ENCODE peak calls at places on chromosomes 2 and 18, in five cellular contexts. T is NCI-H1105 treated with DMSO at 0.1 percent for 48 hours, V is KBM-7, N is A549, R is GM23248. W is an unnamed sample.

GRCh38 chr2:6654279-6654678 is 211.4 kb downstream of the CMPK2 start:
- DNase-seq in T (no peak), V (no peak), N (no peak), R (no peak), W (no peak)

GRCh38 chr2:182410120-182410519 is 16.7 kb downstream of the PDE1A start:
- DNase-seq in T (no peak), V (no peak), N (no peak), R (no peak), W (no peak)

GRCh38 chr2:174678395-174678794 is 80.8 kb upstream of the WIPF1 start:
- DNase-seq in T (no peak), V (no peak), N (no peak), R (no peak), W (no peak)

GRCh38 chr18:49021433-49022129 is 70.8 kb upstream of the SMAD7 start:
- DNase-seq in T (no peak), V (peak; percentile 51), N (no peak), R (peak; percentile 61), W (no peak)

GRCh38 chr18:49008156-49008555 is 57.4 kb upstream of the SMAD7 start:
- DNase-seq in T (no peak), V (no peak), N (no peak), R (no peak), W (no peak)

GRCh38 chr18:80184243-80184772 is 63.0 kb downstream of the PARD6G start:
- DNase-seq in T (no peak), V (no peak), N (no peak), R (no peak), W (no peak)

GRCh38 chr2:38245114-38245641 is 131.9 kb downstream of the ATL2 start:
- DNase-seq in T (no peak), V (no peak), N (no peak), R (peak; percentile 13), W (no peak)

GRCh38 chr2:108907822-108908716 is 81.0 kb downstream of the EDAR start:
- DNase-seq in T (no peak), V (no peak), N (no peak), R (no peak), W (no peak)

GRCh38 chr2:217064234-217065103 is 204.6 kb upstream of the TNP1 start:
- DNase-seq in T (no peak), V (no peak), N (no peak), R (peak; percentile 68), W (peak; percentile 88)

GRCh38 chr2:72956936-72957335 is 39.6 kb downstream of the EMX1 start:
- DNase-seq in T (no peak), V (no peak), N (no peak), R (no peak), W (no peak)

GRCh38 chr2:190903693-190904450 is 23.3 kb downstream of the GLS start:
- DNase-seq in T (no peak), V (no peak), N (no peak), R (no peak), W (no peak)

GRCh38 chr2:48195168-48195567 is 288.9 kb upstream of the FBXO11 start:
- DNase-seq in T (no peak), V (no peak), N (no peak), R (no peak), W (no peak)

GRCh38 chr2:70328921-70329561 is 27.2 kb upstream of the FAM136A start:
- DNase-seq in T (peak; percentile 54), V (no peak), N (peak; percentile 55), R (peak; percentile 58), W (no peak)

GRCh38 chr2:72895759-72896281 is 8.6 kb downstream of the SPR start:
- DNase-seq in T (no peak), V (no peak), N (no peak), R (peak; percentile 67), W (no peak)

GRCh38 chr2:204364860-204365530 is 180.3 kb upstream of the PARD3B start:
- DNase-seq in T (no peak), V (no peak), N (no peak), R (no peak), W (no peak)

GRCh38 chr2:39059366-39059952 is 61.4 kb downstream of the SOS1 start:
- DNase-seq in T (peak; percentile 50), V (peak; percentile 57), N (peak; percentile 12), R (peak; percentile 65), W (peak; percentile 23)

GRCh38 chr2:28649481-28650260 is 102.0 kb upstream of the PPP1CB start:
- DNase-seq in T (no peak), V (no peak), N (no peak), R (peak; percentile 77), W (no peak)

GRCh38 chr2:96860065-96861029 is 2.5 kb upstream of the ANKRD39 start:
- DNase-seq in T (no peak), V (no peak), N (no peak), R (no peak), W (no peak)

GRCh38 chr2:152542995-152543481 is 174.2 kb downstream of the PRPF40A start:
- DNase-seq in T (no peak), V (no peak), N (peak; percentile 15), R (peak; percentile 93), W (no peak)

GRCh38 chr18:75279381-75279780 is 68.8 kb downstream of the TSHZ1 start:
- DNase-seq in T (no peak), V (no peak), N (no peak), R (no peak), W (no peak)

GRCh38 chr2:100721693-100722092 is 98.2 kb upstream of the NPAS2 start:
- DNase-seq in T (no peak), V (no peak), N (no peak), R (no peak), W (no peak)

GRCh38 chr2:72841462-72842125 is 15.8 kb upstream of the EXOC6B start:
- DNase-seq in T (no peak), V (no peak), N (no peak), R (no peak), W (no peak)

GRCh38 chr2:10597956-10598355 is 91.8 kb downstream of the NOL10 start:
- DNase-seq in T (no peak), V (no peak), N (no peak), R (no peak), W (no peak)

W was measured in smooth muscle cell of the brain vasculature.